ENCODE peak calls at places on chromosomes 1 and 21, in nine cellular contexts. W, I, X, A, V, Y, O, P and E are unnamed samples.

GRCh38 chr1:59477286-59477685 is 180.4 kb downstream of the FGGY start:
- DNase-seq in W (no peak), I (no peak), X (no peak), A (no peak), V (no peak), Y (no peak), O (no peak), P (peak; percentile 11), E (peak; percentile 78)

GRCh38 chr1:236795757-236796719 is 946 bp downstream of the MTR start:
- DNase-seq in W (no peak), I (no peak), X (no peak), A (no peak), V (no peak), Y (peak; percentile 5), O (peak; percentile 38), P (peak; percentile 35), E (peak; percentile 55)

GRCh38 chr1:77594366-77595112 is 87.9 kb downstream of the ZZZ3 start:
- DNase-seq in W (no peak), I (no peak), X (no peak), A (no peak), V (no peak), Y (no peak), O (no peak), P (no peak), E (no peak)

GRCh38 chr1:52238474-52238873 is 96.6 kb downstream of the ZFYVE9 start:
- DNase-seq in W (no peak), I (no peak), X (no peak), A (no peak), V (no peak), Y (no peak), O (no peak), P (no peak), E (peak; percentile 66)

GRCh38 chr1:8632092-8632491 is 185.3 kb downstream of the RERE start:
- DNase-seq in W (no peak), I (no peak), X (no peak), A (no peak), V (no peak), Y (no peak), O (no peak), P (no peak), E (no peak)

GRCh38 chr1:89260575-89261275 is 11.9 kb downstream of the GBP5 start:
- DNase-seq in W (no peak), I (no peak), X (no peak), A (no peak), V (no peak), Y (no peak), O (no peak), P (no peak), E (peak; percentile 34)

GRCh38 chr1:210218047-210218446 is 14.5 kb upstream of the SERTAD4 start:
- DNase-seq in W (no peak), I (no peak), X (no peak), A (no peak), V (no peak), Y (no peak), O (no peak), P (no peak), E (no peak)

GRCh38 chr21:28294046-28294445 is 698.6 kb downstream of the LTN1 start:
- DNase-seq in W (no peak), I (no peak), X (no peak), A (no peak), V (no peak), Y (no peak), O (no peak), P (no peak), E (peak; percentile 41)

GRCh38 chr1:174017231-174017970 is 4.8 kb downstream of the RC3H1 start:
- DNase-seq in W (no peak), I (no peak), X (no peak), A (no peak), V (no peak), Y (no peak), O (no peak), P (no peak), E (no peak)

GRCh38 chr1:179295356-179295755 is 1.8 kb downstream of the SOAT1 start:
- DNase-seq in W (no peak), I (no peak), X (no peak), A (no peak), V (no peak), Y (no peak), O (no peak), P (no peak), E (no peak)
- H3K27me3 ChIP-seq in W (no peaks in the 10 kb centered on the region), I (peaks cover 40% of the 10 kb centered on the region), X (no peaks in the 10 kb centered on the region), A (no peaks in the 10 kb centered on the region), V (no peaks in the 10 kb centered on the region), Y (no peaks in the 10 kb centered on the region), O (no peaks in the 10 kb centered on the region), P (no peaks in the 10 kb centered on the region), E (no peaks in the 10 kb centered on the region)

GRCh38 chr1:53687886-53688285 is 51.1 kb downstream of the GLIS1 start:
- DNase-seq in W (no peak), I (no peak), X (no peak), A (no peak), V (no peak), Y (no peak), O (no peak), P (no peak), E (no peak)
- H3K27me3 ChIP-seq in W (peaks cover 52% of the 10 kb centered on the region), I (no peaks in the 10 kb centered on the region), X (peaks cover 79% of the 10 kb centered on the region), A (no peaks in the 10 kb centered on the region), V (no peaks in the 10 kb centered on the region), Y (peaks cover 13% of the 10 kb centered on the region), O (no peaks in the 10 kb centered on the region), P (peaks cover 96% of the 10 kb centered on the region), E (peaks cover 88% of the 10 kb centered on the region)

GRCh38 chr1:203453616-203454015 is 22.0 kb upstream of the PRELP start:
- DNase-seq in W (no peak), I (no peak), X (no peak), A (no peak), V (no peak), Y (no peak), O (no peak), P (no peak), E (no peak)
- H3K27me3 ChIP-seq in W (peaks cover 28% of the 10 kb centered on the region), I (no peaks in the 10 kb centered on the region), X (no peaks in the 10 kb centered on the region), A (peaks cover 33% of the 10 kb centered on the region), V (no peaks in the 10 kb centered on the region), Y (no peaks in the 10 kb centered on the region), O (no peaks in the 10 kb centered on the region), P (peaks cover 51% of the 10 kb centered on the region), E (peaks cover 76% of the 10 kb centered on the region)

DNA sequence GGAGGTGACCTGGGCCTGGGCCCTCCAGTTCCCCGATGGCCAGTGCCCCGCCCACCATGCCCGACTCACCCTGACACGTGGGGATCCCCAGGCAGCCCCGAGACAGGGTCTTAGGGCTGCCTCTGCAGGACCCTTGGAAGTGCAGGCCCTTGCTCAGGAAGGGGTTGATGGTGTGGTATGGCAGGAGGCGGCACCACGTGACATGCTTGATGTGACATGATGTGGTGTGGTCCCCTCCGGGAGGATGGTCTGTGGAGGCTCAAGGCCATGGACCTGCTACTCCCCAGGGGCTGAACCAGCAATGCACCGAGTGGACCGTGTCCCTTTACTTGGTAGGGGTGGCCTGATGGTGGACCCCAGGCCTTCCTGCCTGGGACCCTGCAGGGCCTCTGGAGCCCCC is 21.9 kb upstream of the PLCH2 start:
- DNase-seq in W (no peak), I (no peak), X (no peak), A (no peak), V (no peak), Y (no peak), O (no peak), P (no peak), E (no peak)
- H3K27me3 ChIP-seq in W (peaks cover 45% of the 10 kb centered on the region), I (no peaks in the 10 kb centered on the region), X (peaks cover 96% of the 10 kb centered on the region), A (no peaks in the 10 kb centered on the region), V (no peaks in the 10 kb centered on the region), Y (no peaks in the 10 kb centered on the region), O (no peaks in the 10 kb centered on the region), P (peaks cover 79% of the 10 kb centered on the region), E (no peaks in the 10 kb centered on the region)

GRCh38 chr1:6108476-6108875 is 62.8 kb downstream of the KCNAB2 start:
- DNase-seq in W (no peak), I (no peak), X (no peak), A (no peak), V (no peak), Y (no peak), O (no peak), P (no peak), E (no peak)
- H3K27me3 ChIP-seq in W (peaks cover 27% of the 10 kb centered on the region), I (no peaks in the 10 kb centered on the region), X (peaks cover 40% of the 10 kb centered on the region), A (peaks cover 5% of the 10 kb centered on the region), V (no peaks in the 10 kb centered on the region), Y (peaks cover 10% of the 10 kb centered on the region), O (peaks cover 4% of the 10 kb centered on the region), P (peaks cover 57% of the 10 kb centered on the region), E (peaks cover 18% of the 10 kb centered on the region)

GRCh38 chr21:26082549-26082948 is 88.0 kb downstream of the APP start:
- DNase-seq in W (no peak), I (no peak), X (no peak), A (no peak), V (no peak), Y (peak; percentile 28), O (no peak), P (no peak), E (no peak)

GRCh38 chr21:26087223-26087918 is 83.2 kb downstream of the APP start:
- DNase-seq in W (no peak), I (no peak), X (no peak), A (no peak), V (no peak), Y (no peak), O (no peak), P (no peak), E (no peak)

GRCh38 chr21:26085882-26086281 is 84.7 kb downstream of the APP start:
- DNase-seq in W (no peak), I (no peak), X (no peak), A (no peak), V (no peak), Y (no peak), O (no peak), P (no peak), E (no peak)

GRCh38 chr21:26089730-26090129 is 80.8 kb downstream of the APP start:
- DNase-seq in W (no peak), I (no peak), X (no peak), A (no peak), V (no peak), Y (no peak), O (no peak), P (no peak), E (no peak)

GRCh38 chr21:26085100-26085499 is 85.5 kb downstream of the APP start:
- DNase-seq in W (no peak), I (no peak), X (no peak), A (no peak), V (no peak), Y (no peak), O (no peak), P (no peak), E (no peak)
- H3K27me3 ChIP-seq in W (no peaks in the 10 kb centered on the region), I (no peaks in the 10 kb centered on the region), X (no peaks in the 10 kb centered on the region), A (no peaks in the 10 kb centered on the region), V (no peaks in the 10 kb centered on the region), Y (no peaks in the 10 kb centered on the region), O (no peaks in the 10 kb centered on the region), P (no peaks in the 10 kb centered on the region), E (no peaks in the 10 kb centered on the region)

GRCh38 chr21:33026299-33026858 is 644 bp downstream of the OLIG2 start:
- DNase-seq in W (no peak), I (no peak), X (no peak), A (no peak), V (no peak), Y (no peak), O (no peak), P (no peak), E (no peak)
- H3K27me3 ChIP-seq in W (peaks cover 100% of the 10 kb centered on the region), I (peaks cover 95% of the 10 kb centered on the region), X (peaks cover 100% of the 10 kb centered on the region), A (peaks cover 96% of the 10 kb centered on the region), V (no peaks in the 10 kb centered on the region), Y (peaks cover 100% of the 10 kb centered on the region), O (peaks cover 41% of the 10 kb centered on the region), P (peaks cover 90% of the 10 kb centered on the region), E (peaks cover 100% of the 10 kb centered on the region)